ENCODE peak calls at places on chromosome 19, in eight cellular contexts. One of them, this sample, is unnamed.

GRCh38 chr19:41907994-41908615 is 20.1 kb downstream of the ERFL start:
- DNase-seq in HCT116: no peak
- DNase-seq in GM12878: no peak
- DNase-seq in H1: no peak
- DNase-seq in HepG2: no peak
- DNase-seq in K562: no peak
- DNase-seq in SK-N-SH: no peak
- DNase-seq in SK-N-MC: no peak
- DNase-seq in this sample: no peak

GRCh38 chr19:22634450-22634827 is 315 bp downstream of the ZNF492 start:
- DNase-seq in HCT116: no peak
- DNase-seq in GM12878: no peak
- DNase-seq in H1: no peak
- DNase-seq in HepG2: no peak
- DNase-seq in K562: no peak
- DNase-seq in SK-N-SH: peak
- DNase-seq in SK-N-MC: no peak
- DNase-seq in this sample: no peak

GRCh38 chr19:48695743-48696352 is at the start of gene FUT2:
- DNase-seq in HCT116: no peak
- DNase-seq in GM12878: no peak
- DNase-seq in H1: peak
- DNase-seq in HepG2: no peak
- DNase-seq in K562: peak
- DNase-seq in SK-N-SH: no peak
- DNase-seq in SK-N-MC: no peak
- DNase-seq in this sample: no peak

GRCh38 chr19:7366701-7367420 is 18.1 kb downstream of the ARHGEF18 start:
- DNase-seq in HCT116: peak
- DNase-seq in GM12878: no peak
- DNase-seq in H1: no peak
- DNase-seq in HepG2: peak
- DNase-seq in K562: peak
- DNase-seq in SK-N-SH: no peak
- DNase-seq in SK-N-MC: no peak
- DNase-seq in this sample: peak

GRCh38 chr19:24074720-24075119 is 12.3 kb upstream of the ZNF254 start:
- DNase-seq in HCT116: no peak
- DNase-seq in GM12878: no peak
- DNase-seq in H1: no peak
- DNase-seq in HepG2: no peak
- DNase-seq in K562: no peak
- DNase-seq in SK-N-SH: no peak
- DNase-seq in SK-N-MC: no peak
- DNase-seq in this sample: no peak

GRCh38 chr19:38304866-38305429 is 897 bp downstream of the C19orf33 start:
- DNase-seq in HCT116: peak
- DNase-seq in GM12878: no peak
- DNase-seq in H1: peak
- DNase-seq in HepG2: peak
- DNase-seq in K562: peak
- DNase-seq in SK-N-SH: peak
- DNase-seq in SK-N-MC: no peak
- DNase-seq in this sample: peak

GRCh38 chr19:50362656-50363424 is 2.6 kb downstream of the NAPSA start:
- DNase-seq in HCT116: no peak
- DNase-seq in GM12878: no peak
- DNase-seq in H1: no peak
- DNase-seq in HepG2: no peak
- DNase-seq in K562: peak
- DNase-seq in SK-N-SH: no peak
- DNase-seq in SK-N-MC: no peak
- DNase-seq in this sample: no peak

GRCh38 chr19:55440411-55441105 is 2.5 kb downstream of the SHISA7 start:
- DNase-seq in HCT116: no peak
- DNase-seq in GM12878: no peak
- DNase-seq in H1: peak
- DNase-seq in HepG2: no peak
- DNase-seq in K562: peak
- DNase-seq in SK-N-SH: peak
- DNase-seq in SK-N-MC: no peak
- DNase-seq in this sample: no peak

GRCh38 chr19:42831221-42832019 is 48.1 kb downstream of the PSG1 start:
- DNase-seq in HCT116: peak
- DNase-seq in GM12878: no peak
- DNase-seq in H1: no peak
- DNase-seq in HepG2: peak
- DNase-seq in K562: no peak
- DNase-seq in SK-N-SH: no peak
- DNase-seq in SK-N-MC: no peak
- DNase-seq in this sample: no peak

GRCh38 chr19:40266912-40267600 is 18.1 kb downstream of the AKT2 start:
- DNase-seq in HCT116: no peak
- DNase-seq in GM12878: no peak
- DNase-seq in H1: no peak
- DNase-seq in HepG2: no peak
- DNase-seq in K562: no peak
- DNase-seq in SK-N-SH: no peak
- DNase-seq in SK-N-MC: no peak
- DNase-seq in this sample: no peak

GRCh38 chr19:6475321-6476108 is 6.1 kb downstream of the DENND1C start:
- DNase-seq in HCT116: no peak
- DNase-seq in GM12878: no peak
- DNase-seq in H1: peak
- DNase-seq in HepG2: no peak
- DNase-seq in K562: no peak
- DNase-seq in SK-N-SH: peak
- DNase-seq in SK-N-MC: no peak
- DNase-seq in this sample: no peak

GRCh38 chr19:6378036-6378435 is 2.3 kb upstream of the PSPN start:
- DNase-seq in HCT116: no peak
- DNase-seq in GM12878: no peak
- DNase-seq in H1: no peak
- DNase-seq in HepG2: no peak
- DNase-seq in K562: no peak
- DNase-seq in SK-N-SH: no peak
- DNase-seq in SK-N-MC: no peak
- DNase-seq in this sample: peak

GRCh38 chr19:13117176-13117771 is 734 bp upstream of the TRMT1 start:
- DNase-seq in HCT116: peak
- DNase-seq in GM12878: no peak
- DNase-seq in H1: no peak
- DNase-seq in HepG2: no peak
- DNase-seq in K562: no peak
- DNase-seq in SK-N-SH: no peak
- DNase-seq in SK-N-MC: no peak
- DNase-seq in this sample: no peak

GRCh38 chr19:15251010-15251748 is 18.9 kb upstream of the EPHX3 start:
- DNase-seq in HCT116: no peak
- DNase-seq in GM12878: no peak
- DNase-seq in H1: no peak
- DNase-seq in HepG2: no peak
- DNase-seq in K562: no peak
- DNase-seq in SK-N-SH: no peak
- DNase-seq in SK-N-MC: no peak
- DNase-seq in this sample: peak

GRCh38 chr19:7415163-7415856 is 66.6 kb downstream of the ARHGEF18 start:
- DNase-seq in HCT116: no peak
- DNase-seq in GM12878: no peak
- DNase-seq in H1: no peak
- DNase-seq in HepG2: peak
- DNase-seq in K562: peak
- DNase-seq in SK-N-SH: no peak
- DNase-seq in SK-N-MC: no peak
- DNase-seq in this sample: no peak

DNA sequence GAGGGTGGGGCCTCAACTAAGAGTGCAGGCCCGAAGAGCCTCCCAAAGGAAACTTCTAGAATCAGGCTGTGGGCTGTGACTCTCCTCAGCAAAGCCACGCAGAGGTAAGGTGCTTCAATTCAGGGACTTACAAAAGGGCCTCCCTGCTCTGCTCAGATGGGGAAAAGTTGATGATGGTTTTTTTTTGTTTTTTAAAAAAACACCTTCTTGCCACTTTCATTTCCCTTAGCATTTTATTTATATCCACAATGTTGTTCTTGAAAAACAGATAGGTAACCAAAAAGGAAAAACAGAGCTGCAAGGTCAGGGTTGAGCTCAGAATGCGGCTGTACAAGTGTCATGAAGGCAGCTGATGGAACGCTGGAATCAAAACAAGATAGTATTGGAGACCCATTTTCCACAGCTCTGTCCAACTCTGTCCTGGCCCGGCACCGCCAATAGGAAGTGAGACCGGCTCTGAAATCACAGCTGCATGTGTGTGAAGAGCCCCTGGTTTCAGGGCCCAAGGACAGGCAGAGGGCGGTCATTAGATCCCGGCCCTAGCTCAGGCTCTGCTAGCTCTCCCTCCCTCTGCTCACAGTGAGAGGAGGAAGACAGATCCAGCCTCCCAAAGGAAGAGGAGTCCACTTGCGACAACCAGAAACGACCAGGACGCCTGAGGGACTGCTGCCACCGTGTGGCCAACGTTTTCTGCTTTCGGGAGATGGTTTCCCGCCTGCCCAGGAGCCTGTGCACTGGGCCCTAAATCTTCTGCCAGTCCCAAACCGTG is 58.3 kb downstream of the KLF2 start:
- DNase-seq in HCT116: peak
- DNase-seq in GM12878: no peak
- DNase-seq in H1: peak
- DNase-seq in HepG2: peak
- DNase-seq in K562: peak
- DNase-seq in SK-N-SH: peak
- DNase-seq in SK-N-MC: no peak
- DNase-seq in this sample: peak
- TF ChIP-seq POLR2AphosphoS5 in HCT116: no peak
- TF ChIP-seq POLR2AphosphoS5 in GM12878: no peak
- TF ChIP-seq POLR2AphosphoS5 in H1: no peak
- TF ChIP-seq POLR2AphosphoS5 in HepG2: no peak
- TF ChIP-seq POLR2AphosphoS5 in K562: no peak
- TF ChIP-seq POLR2AphosphoS5 in SK-N-SH: no peak
- TF ChIP-seq POLR2AphosphoS5 in SK-N-MC: no peak
- TF ChIP-seq POLR2AphosphoS5 in this sample: peak

DNA sequence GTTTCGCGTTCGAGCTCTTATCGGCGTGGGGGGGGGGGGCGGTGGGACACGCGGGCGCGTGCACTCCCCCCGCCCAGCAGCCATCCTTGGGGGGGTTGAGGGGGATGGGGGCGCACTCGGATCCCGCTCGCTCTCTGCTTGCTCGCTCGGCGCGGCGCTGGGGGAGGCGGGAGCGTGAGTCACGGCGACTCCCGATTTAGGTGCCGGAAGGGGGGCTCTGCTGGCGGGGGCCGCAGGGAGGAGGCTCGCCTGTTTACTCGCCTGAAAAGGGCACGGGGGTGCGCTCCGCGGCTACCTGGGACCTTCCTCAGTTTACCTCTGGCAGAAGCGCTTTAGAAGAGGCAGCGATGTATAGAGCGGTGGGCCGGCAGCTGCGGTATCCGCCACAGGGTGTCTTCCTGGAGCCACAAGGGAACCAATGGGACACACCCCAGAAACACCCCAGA is 1.1 kb upstream of the PDE4A start:
- DNase-seq in HCT116: no peak
- DNase-seq in GM12878: no peak
- DNase-seq in H1: no peak
- DNase-seq in HepG2: no peak
- DNase-seq in K562: peak
- DNase-seq in SK-N-SH: peak
- DNase-seq in SK-N-MC: no peak
- DNase-seq in this sample: no peak
- H3K9ac ChIP-seq in HCT116: peak
- H3K9ac ChIP-seq in GM12878: no peak
- H3K9ac ChIP-seq in H1: no peak
- H3K9ac ChIP-seq in HepG2: no peak
- H3K9ac ChIP-seq in K562: peak
- H3K9ac ChIP-seq in SK-N-SH: no peak
- H3K9ac ChIP-seq in SK-N-MC: peak
- H3K9ac ChIP-seq in this sample: no peak

DNA sequence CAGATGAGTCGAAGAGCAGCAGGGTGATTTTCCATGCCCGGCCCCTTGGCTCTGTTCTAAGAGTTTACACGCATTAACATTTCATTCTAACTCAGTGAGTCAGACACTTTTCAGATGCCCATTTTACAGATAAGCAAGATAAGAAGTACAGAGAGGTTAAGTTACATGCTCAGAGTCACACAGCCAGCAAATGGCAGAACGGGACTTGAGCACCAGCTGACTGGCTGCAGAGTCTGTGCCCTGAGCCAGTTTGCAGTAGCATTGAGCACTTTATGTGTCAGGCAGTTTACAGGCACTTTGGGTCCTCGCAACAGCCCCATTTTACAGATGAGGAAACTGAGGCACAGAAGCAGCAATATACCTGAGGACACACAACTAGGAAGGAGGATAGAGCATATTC is 19.0 kb downstream of the CCDC8 start:
- DNase-seq in HCT116: no peak
- DNase-seq in GM12878: no peak
- DNase-seq in H1: no peak
- DNase-seq in HepG2: no peak
- DNase-seq in K562: no peak
- DNase-seq in SK-N-SH: no peak
- DNase-seq in SK-N-MC: no peak
- DNase-seq in this sample: no peak
- TF ChIP-seq POLR2AphosphoS5 in HCT116: no peak
- TF ChIP-seq POLR2AphosphoS5 in GM12878: no peak
- TF ChIP-seq POLR2AphosphoS5 in H1: no peak
- TF ChIP-seq POLR2AphosphoS5 in HepG2: no peak
- TF ChIP-seq POLR2AphosphoS5 in K562: no peak
- TF ChIP-seq POLR2AphosphoS5 in SK-N-SH: no peak
- TF ChIP-seq POLR2AphosphoS5 in SK-N-MC: no peak
- TF ChIP-seq POLR2AphosphoS5 in this sample: no peak

DNA sequence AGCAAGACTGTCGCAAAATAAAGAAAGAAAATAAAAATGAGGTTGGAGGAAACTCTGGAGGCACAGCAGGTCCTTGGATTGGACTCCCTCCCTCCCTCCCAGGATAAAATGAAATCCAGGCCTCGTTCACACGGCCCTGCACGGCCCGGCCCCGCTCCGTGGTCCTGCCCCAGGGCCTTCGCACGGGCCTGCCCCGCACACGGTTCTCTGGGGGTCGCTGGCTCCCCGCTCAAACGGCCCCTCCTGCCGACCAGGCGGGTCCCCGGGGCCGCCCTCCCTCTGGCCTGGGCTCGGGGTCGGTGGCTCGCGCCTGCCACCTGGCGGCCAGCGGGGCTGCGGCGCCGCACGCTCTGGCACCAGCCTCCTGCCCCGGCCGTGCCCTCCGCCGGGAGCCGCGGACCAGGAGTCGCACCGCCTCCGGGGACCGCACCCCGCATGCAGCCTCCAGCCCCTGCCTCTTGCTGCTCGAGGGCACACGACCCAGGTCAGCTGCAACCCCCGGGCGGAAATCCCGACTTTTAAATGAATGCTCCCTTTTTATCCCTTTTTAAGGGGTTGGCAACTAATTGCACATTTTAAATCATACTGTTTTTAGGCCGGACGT is 1.5 kb upstream of the WDR18 start:
- DNase-seq in HCT116: no peak
- DNase-seq in GM12878: no peak
- DNase-seq in H1: peak
- DNase-seq in HepG2: peak
- DNase-seq in K562: peak
- DNase-seq in SK-N-SH: peak
- DNase-seq in SK-N-MC: no peak
- DNase-seq in this sample: peak
- H3K9ac ChIP-seq in HCT116: peak
- H3K9ac ChIP-seq in GM12878: no peak
- H3K9ac ChIP-seq in H1: no peak
- H3K9ac ChIP-seq in HepG2: peak
- H3K9ac ChIP-seq in K562: peak
- H3K9ac ChIP-seq in SK-N-SH: no peak
- H3K9ac ChIP-seq in SK-N-MC: no peak
- H3K9ac ChIP-seq in this sample: no peak